ENCODE peak calls at places on chromosomes 16 and 17, in seven cellular contexts. V, O, I, E, M, G and Z are unnamed samples.

GRCh38 chr16:23771027-23771426 is 16.2 kb downstream of the CHP2 start:
- DNase-seq in O (peak; percentile 12), M (no peak), I (no peak), V (no peak), E (peak; percentile 89), G (no peak), Z (peak; percentile 28)

GRCh38 chr17:79023886-79024771 is at the start of gene C1QTNF1:
- DNase-seq in O (peak; percentile 75), M (peak; percentile 68), V (peak; percentile 86), I (peak; percentile 56), E (no peak), G (peak; percentile 69), Z (no peak)

GRCh38 chr16:6725634-6726331 is 606.9 kb upstream of the RBFOX1 start:
- DNase-seq in O (no peak), G (no peak), I (no peak), E (no peak), M (peak; percentile 13), V (no peak), Z (no peak)

GRCh38 chr17:78597923-78598545 is 20.8 kb upstream of the DNAH17 start:
- DNase-seq in M (no peak), E (no peak), G (no peak), O (peak; percentile 32), I (no peak), V (no peak), Z (no peak)

GRCh38 chr17:67491009-67491677 is 114.1 kb downstream of the PITPNC1 start:
- DNase-seq in M (no peak), G (peak; percentile 52), I (peak; percentile 16), V (peak; percentile 98), O (peak; percentile 98), E (peak; percentile 49), Z (peak; percentile 97)

GRCh38 chr17:81097134-81097942 is 62.4 kb downstream of the BAIAP2 start:
- DNase-seq in O (peak; percentile 83), V (peak; percentile 93), E (peak; percentile 67), M (peak; percentile 83), I (peak; percentile 43), G (peak; percentile 83), Z (peak; percentile 77)

GRCh38 chr17:13222931-13223330 is 205.1 kb upstream of the ELAC2 start:
- DNase-seq in M (no peak), G (peak; percentile 27), V (no peak), O (no peak), I (no peak), E (no peak), Z (no peak)

GRCh38 chr17:81967533-81968395 is 6.8 kb upstream of the NOTUM start:
- DNase-seq in M (peak; percentile 95), E (peak; percentile 4), I (peak; percentile 53), V (peak; percentile 93), G (peak; percentile 80), O (peak; percentile 67), Z (peak; percentile 69)

GRCh38 chr17:82486186-82487084 is 27.9 kb downstream of the NARF start:
- DNase-seq in G (peak; percentile 59), E (no peak), I (no peak), O (no peak), M (no peak), V (no peak), Z (no peak)

GRCh38 chr17:80352991-80353665 is 61.8 kb upstream of the ENDOV start:
- DNase-seq in G (no peak), M (no peak), E (no peak), O (no peak), I (no peak), V (peak; percentile 57), Z (no peak)

GRCh38 chr17:27896656-27897055 is 3.5 kb upstream of the LYRM9 start:
- DNase-seq in G (no peak), M (no peak), V (no peak), E (no peak), I (no peak), O (no peak), Z (no peak)

GRCh38 chr17:65434251-65434650 is 127.2 kb downstream of the AXIN2 start:
- DNase-seq in V (no peak), I (no peak), O (no peak), G (no peak), E (no peak), M (no peak), Z (no peak)

GRCh38 chr16:25228372-25228771 is 11.6 kb downstream of the AQP8 start:
- DNase-seq in I (no peak), G (no peak), M (no peak), O (no peak), E (no peak), V (no peak), Z (no peak)

GRCh38 chr17:83178533-83179201 is 99.3 kb downstream of the METRNL start:
- DNase-seq in M (no peak), I (no peak), O (no peak), G (no peak), V (peak; percentile 60), E (no peak), Z (no peak)

GRCh38 chr17:79988163-79988971 is 47.3 kb downstream of the TBC1D16 start:
- DNase-seq in O (peak; percentile 76), V (peak; percentile 71), I (no peak), G (peak; percentile 64), M (no peak), E (peak; percentile 44), Z (peak; percentile 71)

GRCh38 chr17:27782791-27783206 is 17.5 kb downstream of the NOS2 start:
- DNase-seq in V (no peak), M (no peak), I (no peak), E (no peak), O (no peak), G (no peak), Z (no peak)

GRCh38 chr17:66345264-66345663 is 42.9 kb downstream of the PRKCA start:
- DNase-seq in E (no peak), I (no peak), M (no peak), G (no peak), V (no peak), O (no peak), Z (no peak)

GRCh38 chr17:72121164-72122001 is 563 bp downstream of the SOX9 start:
- DNase-seq in O (peak; percentile 70), M (peak; percentile 64), I (peak; percentile 38), E (peak; percentile 40), V (peak; percentile 72), G (peak; percentile 50), Z (peak; percentile 60)

GRCh38 chr16:72429566-72430160 is 257.7 kb upstream of the PMFBP1 start:
- DNase-seq in E (no peak), O (no peak), V (no peak), G (no peak), I (no peak), M (no peak), Z (no peak)

GRCh38 chr16:12318661-12319463 is 342.3 kb downstream of the SNX29 start:
- DNase-seq in V (no peak), E (no peak), O (no peak), G (no peak), I (no peak), M (no peak), Z (no peak)

DNA sequence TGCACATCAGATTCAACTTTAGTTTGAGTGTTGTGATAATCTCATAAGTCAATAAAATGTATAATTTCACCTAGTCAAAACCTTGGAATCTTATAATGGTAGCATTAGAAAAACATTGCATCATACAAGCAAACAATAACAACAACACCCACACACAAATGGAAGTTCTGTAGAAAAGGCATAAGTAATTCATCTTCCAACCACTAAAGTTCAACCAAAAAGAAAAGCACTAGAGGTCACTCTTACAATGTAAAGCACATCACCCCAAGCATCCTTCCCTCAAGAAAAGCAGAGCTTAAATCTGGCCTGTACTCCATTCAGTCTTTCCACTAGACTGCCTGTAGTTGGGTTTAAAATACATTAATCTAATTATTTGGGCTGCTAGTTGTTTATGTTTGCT is 1.8 kb downstream of the CNTNAP4 start:
- DNase-seq in E (peak; percentile 5), O (peak; percentile 80), V (no peak), G (no peak), I (no peak), M (peak; percentile 61), Z (peak; percentile 53)
- TF ChIP-seq CTCF in E (no peak), O (peak; percentile 54), V (no peak), G (no peak), I (peak; percentile 57), M (peak; percentile 48), Z (peak; percentile 47)

DNA sequence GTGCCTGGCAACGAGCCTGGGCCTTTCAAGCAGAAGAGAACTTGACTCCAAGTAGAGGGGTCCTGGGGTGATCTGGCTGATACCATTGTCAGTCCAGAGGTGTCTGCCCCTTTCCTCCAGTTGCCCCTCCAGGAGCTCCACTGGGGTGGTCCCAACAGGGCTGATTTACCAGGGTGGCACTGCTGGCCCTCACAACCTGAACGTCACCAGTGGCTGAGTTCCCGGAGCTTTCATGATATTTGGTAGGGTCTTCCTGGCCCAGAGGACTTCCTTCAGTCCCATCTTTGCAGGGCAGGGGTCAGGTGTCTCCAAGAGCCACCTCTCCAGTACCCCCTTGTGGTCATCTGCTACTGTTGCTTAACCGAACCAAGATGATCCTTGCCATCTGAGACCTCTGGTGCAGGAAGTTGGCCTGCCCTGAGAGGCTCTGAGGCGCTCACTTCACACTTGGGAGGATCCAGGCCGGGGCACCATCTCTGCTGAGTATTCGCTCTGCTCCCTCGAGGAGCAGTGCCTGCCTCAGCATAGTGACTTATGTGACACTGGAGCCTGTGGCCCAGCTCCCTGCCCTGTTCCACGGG is 3.5 kb downstream of the LIMD2 start:
- DNase-seq in M (peak; percentile 53), V (no peak), G (no peak), O (peak; percentile 57), E (peak; percentile 13), I (no peak), Z (peak; percentile 31)
- TF ChIP-seq CTCF in M (peak; percentile 48), V (no peak), G (no peak), O (peak; percentile 44), E (peak; percentile 31), I (peak; percentile 44), Z (peak; percentile 12)

GRCh38 chr17:17975441-17975840 is 2.8 kb downstream of the DRC3 start:
- DNase-seq in V (no peak), O (no peak), M (no peak), I (no peak), G (no peak), E (no peak), Z (no peak)

GRCh38 chr17:17970699-17971430 is 1.3 kb downstream of the TOM1L2 start:
- DNase-seq in E (peak; percentile 47), V (no peak), G (no peak), M (no peak), O (peak; percentile 25), I (no peak), Z (no peak)

GRCh38 chr17:17972952-17973254 is 241 bp downstream of the DRC3 start:
- DNase-seq in V (no peak), M (no peak), O (no peak), E (no peak), G (no peak), I (no peak), Z (no peak)

GRCh38 chr17:17972126-17972951 is at the start of the genes DRC3 and TOM1L2:
- DNase-seq in O (peak; percentile 100), V (peak; percentile 100), I (peak; percentile 99), E (peak; percentile 100), G (peak; percentile 100), M (peak; percentile 100), Z (peak; percentile 100)

GRCh38 chr17:17971431-17972125 is 622 bp downstream of the TOM1L2 start:
- DNase-seq in O (no peak), M (peak; percentile 45), G (peak; percentile 44), E (no peak), I (no peak), V (peak; percentile 74), Z (no peak)
- TF ChIP-seq CTCF in O (no peak), M (no peak), G (no peak), E (peak; percentile 8), I (no peak), V (no peak), Z (no peak)

DNA sequence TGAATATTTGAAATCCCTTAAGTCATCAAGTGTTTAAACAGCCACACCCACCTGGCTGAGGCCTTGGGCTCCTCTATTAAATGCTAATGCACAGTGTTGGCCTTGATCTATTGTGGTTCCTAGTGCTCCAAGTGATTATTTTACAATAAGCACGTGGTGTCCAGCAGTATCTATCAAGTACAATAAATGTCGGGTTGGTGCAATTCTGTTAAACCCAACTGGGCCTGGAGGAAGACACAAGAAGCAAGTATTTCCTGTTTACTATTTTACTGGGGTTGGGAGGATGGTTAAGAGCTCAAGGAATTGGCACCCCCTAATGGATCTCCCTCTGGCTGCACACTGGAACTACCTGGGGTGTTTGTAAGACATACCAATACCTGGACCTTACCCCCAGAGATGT is 72.1 kb upstream of the HNF1B start:
- DNase-seq in M (no peak), E (peak; percentile 8), I (no peak), O (no peak), V (no peak), G (no peak), Z (no peak)
- TF ChIP-seq CTCF in M (no peak), E (no peak), I (no peak), O (no peak), V (no peak), G (no peak), Z (no peak)